ENCODE peak calls at places on chromosomes 13 and 19, in six cellular contexts. K is aorta; L is bronchial epithelial cell; E is CD8-positive, alpha-beta memory T cell; G is CD8-positive, alpha-beta T cell; V is NB4. X is an unnamed sample.
A peak's percentile ranks its signal among the peaks of the same experiment; 100 is the strongest.

GRCh38 chr19:30162718-30163117 is 209.5 kb upstream of the ZNF536 start:
- DNase-seq in K (no peak), L (no peak), E (no peak), G (no peak), V (no peak), X (no peak)

GRCh38 chr13:23921451-23921888 is 24.2 kb upstream of the C1QTNF9B start:
- DNase-seq in K (no peak), L (peak; percentile 66), E (no peak), G (no peak), V (peak; percentile 57), X (no peak)

GRCh38 chr19:32296694-32297093 is 48.7 kb upstream of the ZNF507 start:
- DNase-seq in K (no peak), L (no peak), E (no peak), G (no peak), V (no peak), X (no peak)

GRCh38 chr13:102291587-102292218 is 110.1 kb downstream of the FGF14 start:
- DNase-seq in K (no peak), L (no peak), E (no peak), G (no peak), V (no peak), X (no peak)

GRCh38 chr13:30702006-30702405 is 33.3 kb upstream of the ALOX5AP start:
- DNase-seq in K (no peak), L (no peak), E (no peak), G (no peak), V (no peak), X (no peak)

GRCh38 chr13:85567909-85568308 is 231.3 kb downstream of the SLITRK6 start:
- DNase-seq in K (no peak), L (no peak), E (no peak), G (no peak), V (no peak), X (no peak)

GRCh38 chr13:27194209-27194608 is 22.6 kb upstream of the USP12 start:
- DNase-seq in K (no peak), L (no peak), E (no peak), G (no peak), V (no peak), X (no peak)

GRCh38 chr19:55461974-55462628 is 659 bp upstream of the ISOC2 start:
- DNase-seq in K (no peak), L (peak; percentile 35), E (no peak), G (no peak), V (no peak), X (no peak)

GRCh38 chr13:70386919-70387318 is 278.7 kb upstream of the KLHL1 start:
- DNase-seq in K (peak; percentile 64), L (no peak), E (no peak), G (no peak), V (no peak), X (no peak)

GRCh38 chr19:29248332-29248844 is 35.4 kb upstream of the UQCRFS1 start:
- DNase-seq in K (no peak), L (no peak), E (no peak), G (no peak), V (no peak), X (no peak)

DNA sequence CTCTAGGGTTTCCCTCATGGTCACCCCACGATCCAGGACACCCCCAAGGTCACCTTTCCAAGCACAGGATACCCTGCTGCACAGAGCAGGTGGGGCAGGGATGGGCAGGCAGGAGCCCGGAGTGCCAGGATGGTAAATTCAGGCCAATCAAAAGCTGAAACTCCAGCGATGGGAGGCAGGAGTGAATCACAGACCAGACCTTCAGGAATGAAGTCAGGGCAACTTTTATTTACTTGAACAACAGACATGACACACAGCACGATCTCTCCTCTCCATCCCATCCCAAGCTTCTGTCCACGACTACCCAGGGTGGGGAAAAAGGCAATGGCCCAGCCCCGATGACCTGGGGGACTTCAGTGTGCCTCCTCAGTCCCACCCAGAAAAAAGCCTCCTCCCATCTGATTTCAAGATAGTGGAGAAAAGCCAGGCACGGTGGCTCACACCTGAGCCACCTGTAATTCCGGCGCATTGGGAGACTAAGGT is 39.1 kb downstream of the ZSWIM4 start:
- DNase-seq in K (peak; percentile 77), L (peak; percentile 84), E (no peak), G (no peak), V (no peak), X (no peak)
- H3K4me3 ChIP-seq in K (no peak overlapping the region), L (no peak overlapping the region), E (peak overlapping the region; percentile 66), G (no peak overlapping the region), V (no peak overlapping the region), X (no peak overlapping the region)

DNA sequence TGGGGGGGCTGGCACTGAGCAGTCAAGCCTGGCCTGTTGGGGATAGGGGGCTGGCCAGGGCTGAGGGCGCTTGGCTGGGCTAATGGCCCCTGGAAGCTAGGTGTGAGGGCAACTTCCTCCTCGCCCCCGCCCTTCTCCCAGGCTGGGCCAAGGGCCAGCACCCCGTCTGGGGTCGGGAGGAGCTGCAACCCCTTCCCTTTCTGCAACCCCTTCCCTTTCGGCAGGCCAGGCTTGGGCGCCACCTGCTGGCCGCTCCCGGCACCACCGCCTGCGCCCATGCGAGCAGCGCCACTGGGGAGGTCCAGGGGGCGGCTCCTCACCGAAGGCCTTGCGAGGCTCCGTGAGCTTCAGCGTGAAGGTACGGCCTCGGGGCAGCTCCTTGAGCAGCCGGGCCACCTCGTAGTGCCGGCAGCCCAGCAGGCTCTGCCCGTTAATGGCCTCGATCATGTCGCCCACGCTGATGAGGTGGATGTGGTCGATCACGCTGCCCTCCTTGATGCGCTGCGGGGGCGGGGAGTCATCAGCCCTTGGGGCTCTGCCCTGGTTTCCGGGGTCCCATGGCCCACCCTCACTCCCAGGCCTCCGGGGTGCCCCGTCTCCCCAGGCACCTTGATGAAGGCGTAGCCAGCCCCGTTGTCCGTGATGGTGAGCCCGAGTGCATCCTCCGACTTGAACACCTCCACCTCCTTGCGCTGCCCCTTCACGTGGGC is 5.0 kb upstream of the PTGER1 start:
- DNase-seq in K (peak; percentile 82), L (no peak), E (peak; percentile 60), G (peak; percentile 56), V (peak; percentile 83), X (peak; percentile 79)
- H3K4me3 ChIP-seq in K (no peak overlapping the region), L (no peak overlapping the region), E (no peak overlapping the region), G (no peak overlapping the region), V (no peak overlapping the region), X (no peak overlapping the region)

GRCh38 chr13:48873598-48873997 is 102.1 kb upstream of the FNDC3A start:
- DNase-seq in K (no peak), L (peak; percentile 70), E (no peak), G (no peak), V (no peak), X (no peak)
- H3K4me3 ChIP-seq in K (no peak overlapping the region), L (no peak overlapping the region), E (no peak overlapping the region), G (no peak overlapping the region), V (no peak overlapping the region), X (no peak overlapping the region)

GRCh38 chr13:112113355-112113754 is 46.4 kb downstream of the SOX1 start:
- DNase-seq in K (no peak), L (no peak), E (no peak), G (no peak), V (no peak), X (no peak)
- H3K4me3 ChIP-seq in K (no peak overlapping the region), L (no peak overlapping the region), E (no peak overlapping the region), G (no peak overlapping the region), V (no peak overlapping the region), X (no peak overlapping the region)

GRCh38 chr13:50001287-50001686 is 4.4 kb downstream of the TRIM13 start:
- DNase-seq in K (no peak), L (no peak), E (no peak), G (no peak), V (no peak), X (no peak)

GRCh38 chr13:49996951-49997895 is at the start of gene TRIM13:
- DNase-seq in K (peak; percentile 95), L (peak; percentile 77), E (peak; percentile 71), G (peak; percentile 72), V (peak; percentile 94), X (peak; percentile 92)

GRCh38 chr13:49997935-49998334 is 1.1 kb downstream of the TRIM13 start:
- DNase-seq in K (no peak), L (peak; percentile 33), E (no peak), G (no peak), V (peak; percentile 41), X (no peak)

GRCh38 chr13:49996166-49996915 is 501 bp upstream of the TRIM13 start:
- DNase-seq in K (peak; percentile 98), L (peak; percentile 68), E (peak; percentile 82), G (peak; percentile 81), V (peak; percentile 98), X (peak; percentile 88)

GRCh38 chr13:49998714-49999624 is 2.1 kb downstream of the TRIM13 start:
- DNase-seq in K (no peak), L (no peak), E (no peak), G (no peak), V (no peak), X (no peak)
- H3K4me3 ChIP-seq in K (peak overlapping the region; percentile 41), L (no peak overlapping the region), E (no peak overlapping the region), G (no peak overlapping the region), V (peak overlapping the region; percentile 98), X (no peak overlapping the region)